ENCODE peak calls at places on chromosomes 12 and 14, in four cellular contexts. One of them, this sample, is unnamed.

GRCh38 chr14:76701981-76702380 is 59.3 kb upstream of the VASH1 start:
- DNase-seq in GM23248: no peak
- DNase-seq in fibroblast of lung: no peak
- DNase-seq in endothelial cell of umbilical vein: no peak
- DNase-seq in this sample: no peak

GRCh38 chr12:67921286-67921685 is 68.0 kb upstream of the IFNG-AS1 start:
- DNase-seq in endothelial cell of umbilical vein: no peak
- DNase-seq in fibroblast of lung: no peak
- DNase-seq in GM23248: no peak
- DNase-seq in this sample: peak; percentile 53

GRCh38 chr12:22588817-22589216 is 36.2 kb upstream of the ETNK1 start:
- DNase-seq in GM23248: peak; percentile 22
- DNase-seq in fibroblast of lung: no peak
- DNase-seq in endothelial cell of umbilical vein: no peak
- DNase-seq in this sample: no peak

GRCh38 chr14:48575772-48576171 is 900.4 kb upstream of the MDGA2 start:
- DNase-seq in endothelial cell of umbilical vein: no peak
- DNase-seq in GM23248: no peak
- DNase-seq in fibroblast of lung: no peak
- DNase-seq in this sample: no peak

GRCh38 chr14:21220874-21221477 is 48.3 kb downstream of the HNRNPC start:
- DNase-seq in GM23248: peak; percentile 43
- DNase-seq in fibroblast of lung: no peak
- DNase-seq in endothelial cell of umbilical vein: no peak
- DNase-seq in this sample: no peak

GRCh38 chr14:98181768-98182167 is 1090.2 kb downstream of the BCL11B start:
- DNase-seq in GM23248: no peak
- DNase-seq in fibroblast of lung: no peak
- DNase-seq in endothelial cell of umbilical vein: no peak
- DNase-seq in this sample: no peak

GRCh38 chr14:71362920-71363584 is 455.8 kb downstream of the PCNX1 start:
- DNase-seq in endothelial cell of umbilical vein: no peak
- DNase-seq in GM23248: peak; percentile 78
- DNase-seq in fibroblast of lung: peak; percentile 88
- DNase-seq in this sample: no peak

GRCh38 chr12:12327802-12328201 is 22.2 kb downstream of the MANSC1 start:
- DNase-seq in GM23248: peak; percentile 83
- DNase-seq in fibroblast of lung: peak; percentile 79
- DNase-seq in endothelial cell of umbilical vein: peak; percentile 71
- DNase-seq in this sample: peak; percentile 68

GRCh38 chr14:89654998-89655397 is 238.0 kb upstream of the FOXN3 start:
- DNase-seq in fibroblast of lung: no peak
- DNase-seq in GM23248: no peak
- DNase-seq in endothelial cell of umbilical vein: no peak
- DNase-seq in this sample: no peak

GRCh38 chr12:44812062-44812461 is 64.1 kb downstream of the NELL2 start:
- DNase-seq in fibroblast of lung: no peak
- DNase-seq in GM23248: no peak
- DNase-seq in endothelial cell of umbilical vein: no peak
- DNase-seq in this sample: peak; percentile 22

GRCh38 chr12:52378091-52378490 is 7.4 kb downstream of the KRT84 start:
- DNase-seq in GM23248: no peak
- DNase-seq in fibroblast of lung: no peak
- DNase-seq in endothelial cell of umbilical vein: no peak
- DNase-seq in this sample: no peak

GRCh38 chr14:89681086-89682018 is 264.3 kb upstream of the FOXN3 start:
- DNase-seq in fibroblast of lung: no peak
- DNase-seq in endothelial cell of umbilical vein: no peak
- DNase-seq in GM23248: no peak
- DNase-seq in this sample: no peak

GRCh38 chr14:78595797-78596196 is 425.6 kb downstream of the NRXN3 start:
- DNase-seq in fibroblast of lung: no peak
- DNase-seq in endothelial cell of umbilical vein: peak; percentile 5
- DNase-seq in GM23248: peak; percentile 21
- DNase-seq in this sample: peak; percentile 5

GRCh38 chr14:48963231-48963630 is 622.9 kb downstream of the RPS29 start:
- DNase-seq in endothelial cell of umbilical vein: no peak
- DNase-seq in GM23248: no peak
- DNase-seq in fibroblast of lung: no peak
- DNase-seq in this sample: no peak

GRCh38 chr12:113891737-113892520 is 74.2 kb downstream of the RBM19 start:
- DNase-seq in GM23248: no peak
- DNase-seq in fibroblast of lung: no peak
- DNase-seq in endothelial cell of umbilical vein: peak; percentile 30
- DNase-seq in this sample: no peak

GRCh38 chr12:6765634-6766581 is at the start of gene PTMS:
- DNase-seq in GM23248: peak; percentile 83
- DNase-seq in fibroblast of lung: peak; percentile 92
- DNase-seq in endothelial cell of umbilical vein: peak; percentile 81
- DNase-seq in this sample: peak; percentile 78

GRCh38 chr14:78398216-78398615 is 228.0 kb downstream of the NRXN3 start:
- DNase-seq in GM23248: no peak
- DNase-seq in fibroblast of lung: no peak
- DNase-seq in endothelial cell of umbilical vein: no peak
- DNase-seq in this sample: no peak

GRCh38 chr12:15532364-15532977 is 210.2 kb downstream of the PTPRO start:
- DNase-seq in GM23248: peak; percentile 84
- DNase-seq in endothelial cell of umbilical vein: peak; percentile 41
- DNase-seq in fibroblast of lung: peak; percentile 79
- DNase-seq in this sample: peak; percentile 77

GRCh38 chr12:15540469-15540872 is 218.2 kb downstream of the PTPRO start:
- DNase-seq in endothelial cell of umbilical vein: peak; percentile 70
- DNase-seq in GM23248: peak; percentile 76
- DNase-seq in fibroblast of lung: peak; percentile 57
- DNase-seq in this sample: no peak

GRCh38 chr14:74444866-74445265 is 18.9 kb upstream of the SYNDIG1L start:
- DNase-seq in endothelial cell of umbilical vein: no peak
- DNase-seq in GM23248: no peak
- DNase-seq in fibroblast of lung: no peak
- DNase-seq in this sample: no peak

GRCh38 chr14:100573009-100573756 is 14.0 kb downstream of the BEGAIN start:
- DNase-seq in endothelial cell of umbilical vein: no peak
- DNase-seq in fibroblast of lung: no peak
- DNase-seq in GM23248: no peak
- DNase-seq in this sample: no peak

GRCh38 chr12:39788235-39788634 is 168.6 kb upstream of the ABCD2 start:
- DNase-seq in endothelial cell of umbilical vein: no peak
- DNase-seq in GM23248: no peak
- DNase-seq in fibroblast of lung: no peak
- DNase-seq in this sample: no peak

GRCh38 chr14:97719043-97719442 is 921.9 kb downstream of the VRK1 start:
- DNase-seq in endothelial cell of umbilical vein: no peak
- DNase-seq in GM23248: no peak
- DNase-seq in fibroblast of lung: no peak
- DNase-seq in this sample: no peak

GRCh38 chr12:51262758-51263177 is 7.4 kb downstream of the SMAGP start:
- DNase-seq in GM23248: peak; percentile 81
- DNase-seq in fibroblast of lung: peak; percentile 67
- DNase-seq in endothelial cell of umbilical vein: peak; percentile 63
- DNase-seq in this sample: peak; percentile 56

GRCh38 chr12:27277846-27278260 is 33.8 kb downstream of the STK38L start:
- DNase-seq in endothelial cell of umbilical vein: peak; percentile 74
- DNase-seq in fibroblast of lung: peak; percentile 90
- DNase-seq in GM23248: peak; percentile 88
- DNase-seq in this sample: peak; percentile 83

GRCh38 chr12:77120156-77120555 is 54.8 kb upstream of the E2F7 start:
- DNase-seq in endothelial cell of umbilical vein: peak; percentile 88
- DNase-seq in GM23248: peak; percentile 86
- DNase-seq in fibroblast of lung: peak; percentile 46
- DNase-seq in this sample: peak; percentile 92

GRCh38 chr12:91383106-91383505 is 200.5 kb upstream of the DCN start:
- DNase-seq in GM23248: peak; percentile 15
- DNase-seq in endothelial cell of umbilical vein: no peak
- DNase-seq in fibroblast of lung: peak; percentile 22
- DNase-seq in this sample: no peak

GRCh38 chr12:108483213-108483920 is 31.7 kb upstream of the FICD start:
- DNase-seq in endothelial cell of umbilical vein: no peak
- DNase-seq in fibroblast of lung: no peak
- DNase-seq in GM23248: no peak
- DNase-seq in this sample: no peak

GRCh38 chr12:93979189-93979588 is 169.2 kb upstream of the PLXNC1 start:
- DNase-seq in GM23248: peak; percentile 44
- DNase-seq in fibroblast of lung: peak; percentile 49
- DNase-seq in endothelial cell of umbilical vein: peak; percentile 43
- DNase-seq in this sample: peak; percentile 65

GRCh38 chr12:62632521-62632920 is 165.9 kb downstream of the MON2 start:
- DNase-seq in GM23248: peak; percentile 69
- DNase-seq in fibroblast of lung: peak; percentile 14
- DNase-seq in endothelial cell of umbilical vein: peak; percentile 8
- DNase-seq in this sample: no peak

GRCh38 chr12:34297126-34297789 is 275.0 kb downstream of the ALG10 start:
- DNase-seq in fibroblast of lung: no peak
- DNase-seq in GM23248: no peak
- DNase-seq in endothelial cell of umbilical vein: no peak
- DNase-seq in this sample: no peak

GRCh38 chr14:74620497-74620921 is 8.5 kb upstream of the LTBP2 start:
- DNase-seq in endothelial cell of umbilical vein: peak; percentile 97
- DNase-seq in GM23248: peak; percentile 98
- DNase-seq in fibroblast of lung: peak; percentile 73
- DNase-seq in this sample: peak; percentile 93

GRCh38 chr12:13764748-13765147 is 216.7 kb downstream of the GRIN2B start:
- DNase-seq in GM23248: no peak
- DNase-seq in endothelial cell of umbilical vein: no peak
- DNase-seq in fibroblast of lung: no peak
- DNase-seq in this sample: no peak

GRCh38 chr12:105083041-105083440 is 1.2 kb downstream of the ALDH1L2 start:
- DNase-seq in endothelial cell of umbilical vein: no peak
- DNase-seq in fibroblast of lung: peak; percentile 17
- DNase-seq in GM23248: peak; percentile 51
- DNase-seq in this sample: no peak

DNA sequence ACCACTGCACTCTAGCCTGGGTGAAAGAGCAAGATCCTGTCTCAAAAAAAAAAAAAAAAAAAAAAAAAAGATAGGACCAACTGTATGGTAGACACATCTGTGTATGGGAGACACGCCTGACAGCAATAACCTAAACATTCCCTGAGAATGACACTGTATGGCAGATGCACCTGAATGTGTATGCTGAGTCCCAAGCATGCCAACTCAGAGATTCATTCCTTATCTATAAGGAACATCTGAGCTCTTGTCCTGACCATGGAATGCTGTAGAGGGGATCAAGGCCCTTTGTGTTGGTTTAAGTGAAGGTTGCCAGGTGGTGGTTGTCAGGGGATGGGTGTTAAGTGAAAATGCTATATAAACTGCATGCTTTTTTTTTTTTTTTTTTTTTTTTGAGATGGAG is 19.2 kb upstream of the LGALS3 start:
- DNase-seq in fibroblast of lung: no peak
- DNase-seq in GM23248: no peak
- DNase-seq in endothelial cell of umbilical vein: no peak
- DNase-seq in this sample: no peak
- H3K4me1 ChIP-seq in fibroblast of lung: peaks cover 10% of the 10 kb centered on the region
- H3K4me1 ChIP-seq in GM23248: peaks cover 29% of the 10 kb centered on the region
- H3K4me1 ChIP-seq in endothelial cell of umbilical vein: peaks cover 13% of the 10 kb centered on the region
- H3K4me1 ChIP-seq in this sample: peaks cover 16% of the 10 kb centered on the region

GRCh38 chr12:132143328-132144071 is 619 bp downstream of the DDX51 start:
- DNase-seq in fibroblast of lung: no peak
- DNase-seq in endothelial cell of umbilical vein: no peak
- DNase-seq in GM23248: peak; percentile 54
- DNase-seq in this sample: no peak
- H3K4me2 ChIP-seq in fibroblast of lung: peak overlapping the region; percentile 90
- H3K4me2 ChIP-seq in endothelial cell of umbilical vein: peak overlapping the region; percentile 76
- H3K4me2 ChIP-seq in GM23248: peak overlapping the region; percentile 62
- H3K4me2 ChIP-seq in this sample: peak overlapping the region; percentile 97

GRCh38 chr12:79925492-79925891 is 9.4 kb downstream of the PPP1R12A start:
- DNase-seq in fibroblast of lung: no peak
- DNase-seq in GM23248: no peak
- DNase-seq in endothelial cell of umbilical vein: no peak
- DNase-seq in this sample: no peak
- H3K4me1 ChIP-seq in fibroblast of lung: no peaks in the 10 kb centered on the region
- H3K4me1 ChIP-seq in GM23248: peaks cover 39% of the 10 kb centered on the region
- H3K4me1 ChIP-seq in endothelial cell of umbilical vein: no peaks in the 10 kb centered on the region
- H3K4me1 ChIP-seq in this sample: no peaks in the 10 kb centered on the region

GRCh38 chr12:24561411-24561871 is 387.5 kb downstream of the BCAT1 start:
- DNase-seq in fibroblast of lung: peak; percentile 71
- DNase-seq in GM23248: peak; percentile 36
- DNase-seq in endothelial cell of umbilical vein: no peak
- DNase-seq in this sample: no peak

GRCh38 chr12:24561882-24562760 is 386.8 kb downstream of the BCAT1 start:
- DNase-seq in GM23248: peak; percentile 50
- DNase-seq in endothelial cell of umbilical vein: peak; percentile 60
- DNase-seq in fibroblast of lung: peak; percentile 83
- DNase-seq in this sample: no peak

GRCh38 chr12:24562761-24563392 is 386.0 kb downstream of the BCAT1 start:
- DNase-seq in GM23248: peak; percentile 40
- DNase-seq in fibroblast of lung: peak; percentile 67
- DNase-seq in endothelial cell of umbilical vein: peak; percentile 64
- DNase-seq in this sample: no peak

GRCh38 chr12:24560192-24560591 is 388.7 kb downstream of the BCAT1 start:
- DNase-seq in fibroblast of lung: peak; percentile 51
- DNase-seq in endothelial cell of umbilical vein: no peak
- DNase-seq in GM23248: no peak
- DNase-seq in this sample: no peak

DNA sequence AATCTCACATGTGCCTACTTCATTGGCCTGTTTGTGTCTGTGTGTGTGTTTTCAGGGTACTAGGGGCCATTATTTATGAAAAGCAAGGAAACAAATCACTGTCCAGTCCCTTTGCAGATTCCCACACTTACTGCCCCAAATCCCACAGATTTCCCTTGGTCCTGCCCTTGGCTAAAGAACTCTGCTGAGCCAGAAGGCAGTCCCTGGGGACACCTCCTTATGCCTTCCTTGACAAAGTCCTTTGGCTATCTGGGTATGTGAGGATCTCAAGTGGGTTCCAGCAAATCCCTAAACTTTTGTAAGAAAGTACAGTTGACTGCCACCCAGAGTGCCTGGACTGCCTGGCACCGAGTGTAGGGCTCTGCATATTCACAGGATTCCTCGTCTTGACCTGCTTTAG is 388.0 kb downstream of the BCAT1 start:
- DNase-seq in GM23248: peak; percentile 7
- DNase-seq in fibroblast of lung: peak; percentile 44
- DNase-seq in endothelial cell of umbilical vein: no peak
- DNase-seq in this sample: no peak
- H3K4me2 ChIP-seq in GM23248: peak overlapping the region; percentile 89
- H3K4me2 ChIP-seq in fibroblast of lung: peak overlapping the region; percentile 96
- H3K4me2 ChIP-seq in endothelial cell of umbilical vein: peak overlapping the region; percentile 96
- H3K4me2 ChIP-seq in this sample: no peak overlapping the region

DNA sequence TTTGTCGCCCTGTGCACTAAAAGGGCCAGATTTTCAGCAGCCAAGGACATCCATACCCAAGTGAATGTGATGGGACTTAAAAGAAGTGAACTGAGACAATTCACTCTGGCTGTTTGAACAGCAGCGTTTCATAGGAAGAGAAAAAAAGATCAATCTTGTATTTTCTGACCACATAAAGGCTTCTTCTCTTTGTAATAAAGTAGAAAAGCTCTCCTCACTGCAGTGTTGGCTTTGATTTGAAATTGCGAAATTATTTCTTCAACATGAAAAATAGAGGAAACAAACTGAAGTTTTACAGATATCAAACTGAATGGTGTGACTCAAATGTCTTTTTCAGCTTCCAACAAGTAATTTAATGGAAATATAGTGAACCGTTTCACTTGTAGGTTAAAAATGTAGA is 11.3 kb upstream of the KCNMB4 start:
- DNase-seq in fibroblast of lung: no peak
- DNase-seq in GM23248: no peak
- DNase-seq in endothelial cell of umbilical vein: no peak
- DNase-seq in this sample: no peak
- H3K4me1 ChIP-seq in fibroblast of lung: no peaks in the 10 kb centered on the region
- H3K4me1 ChIP-seq in GM23248: no peaks in the 10 kb centered on the region
- H3K4me1 ChIP-seq in endothelial cell of umbilical vein: no peaks in the 10 kb centered on the region
- H3K4me1 ChIP-seq in this sample: no peaks in the 10 kb centered on the region

GRCh38 chr14:103091041-103091882 is 3.3 kb upstream of the EXOC3L4 start:
- DNase-seq in endothelial cell of umbilical vein: no peak
- DNase-seq in GM23248: peak; percentile 62
- DNase-seq in fibroblast of lung: peak; percentile 48
- DNase-seq in this sample: peak; percentile 56
- H3K4me2 ChIP-seq in endothelial cell of umbilical vein: peak overlapping the region; percentile 58
- H3K4me2 ChIP-seq in GM23248: peak overlapping the region; percentile 48
- H3K4me2 ChIP-seq in fibroblast of lung: peak overlapping the region; percentile 76
- H3K4me2 ChIP-seq in this sample: peak overlapping the region; percentile 79

This sample was measured in PC-3.